ENCODE peak calls at places on chromosomes 4 and X, in nine cellular contexts. J is GM12865, U is hepatocyte, Z is mesenteric fat pad, S is LHCN-M2, O is Karpas-422, P is NCI-H2171, K is T-helper 9 cell, H is germinal center. W is an unnamed sample.

GRCh38 chr4:124123181-124123580 is 589.4 kb downstream of the ANKRD50 start:
- DNase-seq in H (no peak), O (no peak), J (no peak), K (no peak), Z (no peak), P (no peak), S (no peak), U (no peak), W (no peak)

GRCh38 chr4:110270492-110271197 is 72.2 kb upstream of the ELOVL6 start:
- DNase-seq in S (peak), K (no peak), P (no peak), H (no peak), Z (no peak), O (no peak), U (no peak), J (no peak), W (no peak)

GRCh38 chr4:89708903-89709361 is 128.0 kb downstream of the SNCA start:
- DNase-seq in O (no peak), J (no peak), U (peak), Z (no peak), H (no peak), K (no peak), P (no peak), S (peak), W (no peak)

GRCh38 chr4:86306816-86307215 is 53.0 kb downstream of the MAPK10 start:
- DNase-seq in O (peak), Z (no peak), P (no peak), K (no peak), H (no peak), S (peak), U (no peak), J (no peak), W (no peak)

GRCh38 chr4:147518846-147519767 is 38.2 kb downstream of the EDNRA start:
- DNase-seq in O (peak), U (peak), Z (no peak), P (peak), S (peak), H (peak), J (peak), K (peak), W (peak)

GRCh38 chr4:42925921-42926320 is 33.4 kb downstream of the GRXCR1 start:
- DNase-seq in O (no peak), U (no peak), K (no peak), H (no peak), S (no peak), J (no peak), Z (no peak), P (no peak), W (no peak)

GRCh38 chrX:65644621-65645287 is 22.7 kb upstream of the MSN start:
- DNase-seq in J (no peak), H (no peak), S (peak), Z (peak), O (no peak), U (peak), P (no peak), K (no peak), W (peak)

GRCh38 chrX:71245159-71245558 is 8.8 kb downstream of the ZMYM3 start:
- DNase-seq in J (no peak), O (no peak), U (no peak), Z (no peak), K (no peak), P (no peak), S (no peak), H (no peak), W (no peak)

W was measured in DMS53.